ENCODE peak calls at places on chromosomes 1 and 21, in seven cellular contexts. C is GM12892, Z is EH, Y is GDM1, W is immature natural killer cell, K is BE2C, B is CMK. V is an unnamed sample.

GRCh38 chr21:31142600-31142999 is 104.3 kb upstream of the KRTAP19-8 start:
- DNase-seq in C (no peak), Z (no peak), Y (no peak), W (no peak), K (peak), B (no peak), V (no peak)

GRCh38 chr1:219085082-219085481 is 88.6 kb upstream of the LYPLAL1 start:
- DNase-seq in C (no peak), Z (peak), Y (no peak), W (no peak), K (no peak), B (no peak), V (no peak)

GRCh38 chr1:192635041-192635440 is 906 bp upstream of the RGS13 start:
- DNase-seq in C (no peak), Z (no peak), Y (no peak), W (no peak), K (no peak), B (no peak), V (no peak)

GRCh38 chr1:225427249-225428065 is at the start of gene LBR:
- DNase-seq in C (no peak), Z (peak), Y (no peak), W (no peak), K (peak), B (no peak), V (no peak)

GRCh38 chr1:180560868-180561600 is 2.3 kb downstream of the OVAAL start:
- DNase-seq in C (no peak), Z (peak), Y (no peak), W (no peak), K (no peak), B (no peak), V (no peak)

GRCh38 chr1:114328505-114328904 is 174.8 kb upstream of the SYT6 start:
- DNase-seq in C (no peak), Z (no peak), Y (no peak), W (no peak), K (no peak), B (no peak), V (no peak)

GRCh38 chr1:26541816-26542711 is 12.5 kb downstream of the RPS6KA1 start:
- DNase-seq in C (peak), Z (peak), Y (peak), W (peak), K (peak), B (peak), V (no peak)

GRCh38 chr1:201739492-201740085 is 89.4 kb upstream of the IPO9 start:
- DNase-seq in C (no peak), Z (peak), Y (no peak), W (peak), K (no peak), B (no peak), V (peak)

GRCh38 chr1:33867684-33868083 is 3.8 kb downstream of the HMGB4 start:
- DNase-seq in C (no peak), Z (no peak), Y (no peak), W (peak), K (no peak), B (no peak), V (no peak)

GRCh38 chr1:31831397-31832378 is 15.9 kb upstream of the SPOCD1 start:
- DNase-seq in C (no peak), Z (peak), Y (no peak), W (no peak), K (no peak), B (no peak), V (no peak)

GRCh38 chr1:42737257-42737656 is 2.8 kb downstream of the CLDN19 start:
- DNase-seq in C (no peak), Z (no peak), Y (peak), W (no peak), K (no peak), B (no peak), V (no peak)

GRCh38 chr1:110135268-110136065 is 14.8 kb upstream of the SLC6A17 start:
- DNase-seq in C (no peak), Z (no peak), Y (no peak), W (no peak), K (no peak), B (no peak), V (no peak)

GRCh38 chr1:100767176-100767876 is 47.8 kb downstream of the VCAM1 start:
- DNase-seq in C (no peak), Z (peak), Y (no peak), W (no peak), K (no peak), B (no peak), V (no peak)

GRCh38 chr1:8476021-8476420 is 158.1 kb downstream of the SLC45A1 start:
- DNase-seq in C (no peak), Z (no peak), Y (no peak), W (no peak), K (no peak), B (no peak), V (no peak)

GRCh38 chr1:54875000-54875399 is 12.0 kb downstream of the DHCR24 start:
- DNase-seq in C (no peak), Z (no peak), Y (no peak), W (no peak), K (no peak), B (no peak), V (no peak)

V was measured in NCI-H460.